ENCODE peak calls at places on chromosomes 13 and 19, in six cellular contexts. H is GOT3; K is AG09319; W is HCEC 1CT; S is activated CD4-positive, alpha-beta T cell treated with anti-CD3 and anti-CD28 coated beads, Interleukin-2, amount 50 U/mL, for 24 hours; L is adrenal gland. E is an unnamed sample.

GRCh38 chr13:39836038-39836437 is 180.6 kb downstream of the COG6 start:
- DNase-seq in H (no peak), K (no peak), W (no peak), S (no peak), L (no peak), E (no peak)

GRCh38 chr19:12825259-12826131 is 8.9 kb downstream of the RTBDN start:
- DNase-seq in H (no peak), K (no peak), W (no peak), S (no peak), L (no peak), E (no peak)

GRCh38 chr13:111951982-111952565 is 114.9 kb upstream of the SOX1 start:
- DNase-seq in H (no peak), K (no peak), W (no peak), S (no peak), L (no peak), E (no peak)

GRCh38 chr19:38375748-38376147 is 1.4 kb downstream of the PSMD8 start:
- DNase-seq in H (no peak), K (no peak), W (peak), S (no peak), L (no peak), E (no peak)

GRCh38 chr13:91491980-91492379 is 93.6 kb downstream of the GPC5 start:
- DNase-seq in H (no peak), K (no peak), W (no peak), S (no peak), L (no peak), E (no peak)

GRCh38 chr13:113635709-113636108 is 22.3 kb downstream of the ATP4B start:
- DNase-seq in H (no peak), K (no peak), W (no peak), S (no peak), L (no peak), E (no peak)

GRCh38 chr13:113862766-113863510 is 938 bp downstream of the GAS6 start:
- DNase-seq in H (no peak), K (no peak), W (peak), S (no peak), L (peak), E (no peak)

GRCh38 chr19:56308792-56309191 is 5.8 kb downstream of the ZSCAN5A start:
- DNase-seq in H (no peak), K (no peak), W (no peak), S (no peak), L (no peak), E (no peak)

GRCh38 chr19:47021536-47022139 is 2.0 kb downstream of the NPAS1 start:
- DNase-seq in H (no peak), K (no peak), W (no peak), S (no peak), L (no peak), E (no peak)

GRCh38 chr19:37654118-37654517 is 1.1 kb downstream of the ZFP30 start:
- DNase-seq in H (no peak), K (no peak), W (no peak), S (no peak), L (no peak), E (no peak)

GRCh38 chr19:1469936-1470863 is 8.8 kb downstream of the C19orf25 start:
- DNase-seq in H (no peak), K (no peak), W (peak), S (no peak), L (no peak), E (no peak)

GRCh38 chr13:79786176-79786575 is 305.2 kb downstream of the NDFIP2 start:
- DNase-seq in H (no peak), K (no peak), W (no peak), S (no peak), L (no peak), E (no peak)

GRCh38 chr19:11096210-11096841 is 7.1 kb downstream of the LDLR start:
- DNase-seq in H (no peak), K (peak), W (peak), S (no peak), L (peak), E (no peak)

GRCh38 chr13:21232196-21232595 is 55.7 kb downstream of the MRPL57 start:
- DNase-seq in H (no peak), K (peak), W (peak), S (no peak), L (no peak), E (no peak)

E was measured in cortex of kidney.